ENCODE peak calls at places on chromosomes 7 and 10, in six cellular contexts. C is CD4-positive, alpha-beta memory T cell; B is GM23248; O is aorta; P is NT2/D1; Q is mammary epithelial cell. E is an unnamed sample. For H3K9me3, the result is how much of the 10 kb centered on the place peaks cover.

GRCh38 chr10:16765532-16766365 is 51.5 kb downstream of the RSU1 start:
- DNase-seq in C (no peak), B (no peak), O (no peak), P (no peak), Q (no peak), E (no peak)

GRCh38 chr7:112266595-112267270 is 60.2 kb downstream of the ZNF277 start:
- DNase-seq in C (no peak), B (peak), O (no peak), P (no peak), Q (peak), E (no peak)

GRCh38 chr7:141659501-141659900 is 42.5 kb downstream of the DENND11 start:
- DNase-seq in C (no peak), B (no peak), O (no peak), P (no peak), Q (no peak), E (no peak)

GRCh38 chr10:58590152-58590551 is 77.5 kb downstream of the BICC1 start:
- DNase-seq in C (no peak), B (peak), O (peak), P (no peak), Q (peak), E (peak)

GRCh38 chr10:11685787-11686218 is 56.4 kb upstream of the ECHDC3 start:
- DNase-seq in C (peak), B (peak), O (peak), P (no peak), Q (peak), E (peak)

GRCh38 chr7:110205899-110206298 is 885.0 kb upstream of the LRRN3 start:
- DNase-seq in C (no peak), B (no peak), O (no peak), P (no peak), Q (no peak), E (peak)

GRCh38 chr10:34364253-34365037 is 450.7 kb downstream of the PARD3 start:
- DNase-seq in C (no peak), B (no peak), O (no peak), P (no peak), Q (no peak), E (no peak)

GRCh38 chr10:98814459-98814858 is 367.7 kb upstream of the HPS1 start:
- DNase-seq in C (no peak), B (no peak), O (no peak), P (no peak), Q (no peak), E (no peak)

GRCh38 chr10:7832060-7832459 is 13.8 kb downstream of the TAF3 start:
- DNase-seq in C (no peak), B (peak), O (no peak), P (no peak), Q (no peak), E (no peak)

GRCh38 chr7:76216683-76217082 is 15.0 kb downstream of the SRRM3 start:
- DNase-seq in C (no peak), B (no peak), O (no peak), P (no peak), Q (no peak), E (no peak)

GRCh38 chr10:96967847-96968246 is 135.7 kb downstream of the LCOR start:
- DNase-seq in C (no peak), B (peak), O (no peak), P (no peak), Q (peak), E (no peak)

GRCh38 chr7:84043661-84044191 is 150.9 kb downstream of the SEMA3A start:
- DNase-seq in C (no peak), B (peak), O (no peak), P (no peak), Q (no peak), E (no peak)

GRCh38 chr10:26331376-26331775 is 106.8 kb upstream of the APBB1IP start:
- DNase-seq in C (no peak), B (peak), O (no peak), P (no peak), Q (no peak), E (no peak)

GRCh38 chr7:134920026-134920758 is 66.1 kb upstream of the AGBL3 start:
- DNase-seq in C (no peak), B (peak), O (no peak), P (no peak), Q (peak), E (peak)

DNA sequence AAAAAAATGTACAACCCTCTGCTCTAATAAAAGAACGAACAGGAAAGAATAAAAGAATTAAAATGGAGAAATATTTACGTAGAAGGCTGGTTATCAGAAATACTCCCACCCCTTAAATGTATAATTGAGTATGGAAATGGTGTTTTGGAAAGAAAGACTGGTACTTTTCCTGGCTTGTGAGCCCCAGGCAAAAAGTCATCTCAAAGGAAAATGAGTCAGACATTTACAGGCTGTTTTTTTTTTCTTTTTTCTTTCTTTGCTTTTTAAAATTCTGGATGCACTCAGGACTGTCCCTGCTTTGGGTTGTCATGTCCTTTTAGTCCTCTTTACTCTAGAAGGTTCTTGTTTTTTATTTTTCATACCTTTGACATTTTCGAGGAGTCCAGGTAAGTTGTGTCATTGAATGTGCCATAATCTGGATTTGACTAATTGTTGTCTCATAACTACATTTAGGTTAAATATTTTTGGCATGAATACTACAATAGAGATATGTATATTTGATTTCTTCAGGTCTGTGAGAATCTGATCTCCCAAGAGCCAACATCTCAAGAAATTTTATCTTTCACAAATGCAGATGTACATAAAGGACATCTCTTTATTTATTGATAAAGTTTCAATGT is 313.0 kb upstream of the GLI3 start:
- DNase-seq in C (no peak), B (peak), O (no peak), P (no peak), Q (peak), E (no peak)
- H3K9me3 ChIP-seq in C (under half), B (under half), O (under half), P (half or more), Q (under half), E (under half)

GRCh38 chr7:149820622-149821190 is 17.5 kb upstream of the ZNF862 start:
- DNase-seq in C (no peak), B (no peak), O (peak), P (no peak), Q (no peak), E (no peak)
- H3K9me3 ChIP-seq in C (under half), B (under half), O (under half), P (under half), Q (under half), E (under half)

GRCh38 chr7:4205828-4206227 is 476.3 kb upstream of the FOXK1 start:
- DNase-seq in C (no peak), B (no peak), O (peak), P (no peak), Q (no peak), E (no peak)
- H3K9me3 ChIP-seq in C (under half), B (under half), O (under half), P (under half), Q (half or more), E (under half)

DNA sequence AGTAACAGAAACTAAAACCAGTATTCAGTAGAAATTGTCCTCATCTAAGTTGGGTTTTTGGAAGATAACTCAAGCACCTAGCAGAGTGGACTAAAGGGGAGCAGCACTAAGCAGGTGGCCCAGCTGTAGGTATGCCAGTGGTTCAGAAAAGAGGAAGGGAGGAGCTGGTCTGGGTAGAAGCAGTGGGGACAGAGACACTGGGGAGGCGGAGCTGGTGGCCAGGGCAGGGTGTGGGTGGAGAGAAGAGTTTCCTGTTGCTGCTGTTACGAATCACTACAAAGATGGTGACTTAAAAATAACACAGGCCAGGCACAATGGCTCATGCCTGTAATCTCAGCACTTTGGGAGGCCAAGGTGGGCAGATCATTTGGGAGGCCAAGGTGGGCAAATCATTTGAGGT is 136.2 kb downstream of the WDR11 start:
- DNase-seq in C (no peak), B (no peak), O (no peak), P (no peak), Q (no peak), E (no peak)
- H3K9me3 ChIP-seq in C (under half), B (under half), O (under half), P (under half), Q (under half), E (under half)

GRCh38 chr7:63931985-63932577 is 66.6 kb upstream of the ZNF722 start:
- DNase-seq in C (no peak), B (no peak), O (no peak), P (no peak), Q (no peak), E (no peak)
- H3K9me3 ChIP-seq in C (under half), B (under half), O (under half), P (under half), Q (under half), E (under half)

DNA sequence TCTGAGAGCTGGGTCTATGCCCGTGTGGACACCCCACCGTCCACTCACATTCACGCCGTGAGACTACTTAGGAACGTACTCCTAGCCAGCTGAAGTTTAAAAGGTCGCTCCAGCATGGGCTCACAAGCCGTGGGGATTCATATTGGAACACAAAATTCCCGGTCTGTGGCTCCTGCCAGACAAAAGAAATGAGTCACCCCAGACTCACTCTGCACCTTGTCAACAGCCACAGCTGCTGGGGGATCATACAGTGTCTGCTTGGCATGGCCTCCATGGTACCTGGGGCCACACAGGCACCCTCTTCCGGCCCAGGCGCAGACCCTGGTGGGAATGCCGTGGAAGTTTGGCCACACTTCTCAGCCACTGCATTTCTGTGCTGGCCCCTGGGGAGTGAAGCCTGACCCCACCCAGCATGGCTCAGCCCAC is 228.4 kb downstream of the DNAJB6 start:
- DNase-seq in C (no peak), B (no peak), O (peak), P (no peak), Q (no peak), E (no peak)
- H3K9me3 ChIP-seq in C (under half), B (under half), O (under half), P (under half), Q (under half), E (under half)

GRCh38 chr10:86698207-86698940 is 30.1 kb downstream of the LDB3 start:
- DNase-seq in C (no peak), B (no peak), O (peak), P (no peak), Q (no peak), E (no peak)

GRCh38 chr10:86699125-86699524 is 30.8 kb downstream of the LDB3 start:
- DNase-seq in C (no peak), B (no peak), O (peak), P (no peak), Q (no peak), E (no peak)

GRCh38 chr10:86700851-86701617 is 32.7 kb downstream of the LDB3 start:
- DNase-seq in C (no peak), B (no peak), O (peak), P (no peak), Q (no peak), E (no peak)

GRCh38 chr10:86699541-86699940 is 31.2 kb downstream of the LDB3 start:
- DNase-seq in C (no peak), B (no peak), O (peak), P (no peak), Q (no peak), E (no peak)

DNA sequence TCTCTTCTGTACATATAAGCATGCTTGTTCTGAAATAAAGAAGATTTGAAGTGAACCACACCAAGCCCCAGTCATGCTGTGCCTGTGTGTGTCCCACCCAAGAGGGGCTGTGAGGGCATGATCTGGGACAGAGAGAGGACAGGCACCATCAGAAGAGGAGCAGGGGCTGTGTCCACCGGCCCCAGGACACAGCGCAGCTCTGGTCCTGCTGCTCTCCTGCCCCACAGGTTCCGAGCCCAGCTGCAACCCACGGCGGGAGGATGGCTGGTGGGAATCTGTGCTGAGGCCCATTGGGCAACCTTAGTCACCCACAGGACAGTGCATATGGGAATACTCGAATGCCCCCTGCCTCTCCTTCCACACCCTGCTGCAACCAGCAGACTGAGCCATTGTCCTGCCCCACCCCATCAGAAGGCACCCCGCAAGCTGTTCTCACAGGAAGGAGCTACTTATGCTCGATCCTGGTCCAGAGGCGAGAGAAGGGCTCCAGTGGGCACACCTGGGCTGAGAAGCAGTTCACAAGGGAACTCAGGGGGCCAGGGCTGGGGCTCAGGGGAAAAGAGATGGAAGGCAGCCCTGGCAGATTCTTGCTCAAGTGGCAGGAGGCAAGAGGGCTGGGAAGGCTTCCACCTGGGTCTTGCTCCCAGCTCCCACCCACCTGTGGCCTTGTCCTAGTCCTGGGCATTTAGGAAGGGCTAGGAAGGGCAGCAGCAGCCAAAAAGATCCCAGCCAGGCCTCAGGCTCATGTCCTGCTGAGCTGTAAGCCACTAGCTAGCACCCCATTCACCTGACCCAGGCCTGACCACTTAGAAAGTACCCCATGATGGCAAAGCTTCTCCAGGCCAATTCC is 31.9 kb downstream of the LDB3 start:
- DNase-seq in C (no peak), B (no peak), O (peak), P (no peak), Q (no peak), E (no peak)
- H3K9me3 ChIP-seq in C (under half), B (under half), O (under half), P (under half), Q (under half), E (under half)

DNA sequence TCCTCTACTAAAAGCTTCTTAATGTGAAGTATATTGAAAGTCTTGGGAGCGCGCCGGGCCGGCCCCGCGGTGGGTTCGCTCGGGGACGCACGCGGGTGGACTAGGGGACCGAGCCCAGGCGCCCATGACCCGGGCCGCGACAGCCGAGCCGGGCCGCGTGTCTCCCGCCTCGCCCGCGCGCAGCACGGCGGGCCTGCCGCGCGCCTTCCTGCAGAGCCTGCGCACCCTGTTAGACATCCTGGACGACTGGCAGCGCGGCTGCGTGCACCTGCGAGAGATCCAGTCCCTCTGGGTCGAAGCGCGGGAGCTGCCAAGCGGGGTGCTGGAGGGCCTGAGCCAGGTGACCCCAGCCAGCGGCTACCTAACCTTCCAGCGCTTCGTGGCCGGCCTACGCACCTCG is 25.4 kb upstream of the ZNF735 start:
- DNase-seq in C (no peak), B (no peak), O (no peak), P (no peak), Q (no peak), E (no peak)
- H3K9me3 ChIP-seq in C (under half), B (under half), O (under half), P (under half), Q (under half), E (under half)

GRCh38 chr7:137635874-137636273 is 210.9 kb downstream of the DGKI start:
- DNase-seq in C (no peak), B (no peak), O (no peak), P (no peak), Q (no peak), E (no peak)

GRCh38 chr7:137633133-137633532 is 213.6 kb downstream of the DGKI start:
- DNase-seq in C (no peak), B (peak), O (no peak), P (no peak), Q (no peak), E (no peak)

GRCh38 chr7:137635132-137635531 is 211.6 kb downstream of the DGKI start:
- DNase-seq in C (no peak), B (no peak), O (no peak), P (no peak), Q (no peak), E (no peak)

GRCh38 chr7:137636376-137636775 is 210.4 kb downstream of the DGKI start:
- DNase-seq in C (no peak), B (peak), O (no peak), P (no peak), Q (no peak), E (no peak)

DNA sequence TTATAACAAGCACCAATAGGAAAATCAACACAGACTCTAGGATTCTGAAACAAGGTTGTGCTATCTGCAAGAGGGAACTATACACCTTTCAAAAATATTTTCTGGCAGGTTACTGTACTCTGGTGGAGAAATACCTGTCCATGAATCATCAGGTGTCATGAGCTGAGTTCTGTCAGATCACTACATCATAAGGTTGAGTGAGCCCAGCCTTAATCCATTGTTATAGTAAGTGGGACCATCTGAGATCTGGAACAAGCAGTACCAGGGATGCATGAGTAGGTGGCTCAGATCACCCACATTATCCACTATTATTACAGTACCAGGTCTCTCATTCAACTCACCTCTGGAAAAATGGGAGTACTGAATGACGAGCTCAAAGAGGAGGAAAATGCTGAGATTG is 212.4 kb downstream of the DGKI start:
- DNase-seq in C (no peak), B (no peak), O (no peak), P (no peak), Q (peak), E (no peak)
- H3K9me3 ChIP-seq in C (under half), B (under half), O (under half), P (under half), Q (under half), E (under half)